ENCODE peak calls at places on chromosomes 4 and X, in seven cellular contexts. Z is body of pancreas, D is cardiac fibroblast, T is mucosa of descending colon, P is B cell, A is A549, H is astrocyte of the spinal cord. J is an unnamed sample.

GRCh38 chr4:24582235-24582863 is 2.0 kb downstream of the DHX15 start:
- DNase-seq in Z (no peak), D (no peak), H (no peak), A (no peak), P (no peak), T (no peak), J (no peak)

GRCh38 chrX:38282044-38282443 is 45.3 kb downstream of the RPGR start:
- DNase-seq in Z (no peak), D (peak), P (no peak), H (no peak), T (no peak), A (peak), J (no peak)

GRCh38 chr4:32135642-32136041 is 1415.5 kb downstream of the PCDH7 start:
- DNase-seq in P (no peak), T (no peak), D (peak), H (peak), Z (no peak), A (no peak), J (no peak)

GRCh38 chrX:784829-785228 is 154.2 kb downstream of the SHOX start:
- DNase-seq in P (no peak), A (no peak), Z (no peak), H (no peak), T (no peak), D (no peak), J (no peak)

GRCh38 chr4:173878701-173879100 is 348.7 kb upstream of the HAND2 start:
- DNase-seq in A (peak), H (no peak), T (peak), P (no peak), D (peak), Z (no peak), J (no peak)

GRCh38 chr4:120718979-120719566 is 203.5 kb downstream of the PRDM5 start:
- DNase-seq in D (peak), A (peak), P (no peak), Z (no peak), H (peak), T (peak), J (peak)

GRCh38 chrX:68929332-68930150 is 100.7 kb downstream of the EFNB1 start:
- DNase-seq in D (peak), T (no peak), Z (peak), P (no peak), A (peak), H (peak), J (peak)

GRCh38 chrX:14529288-14529989 is at the start of gene GLRA2:
- DNase-seq in H (peak), Z (no peak), D (peak), P (no peak), A (peak), T (peak), J (peak)

GRCh38 chr4:83606898-83607297 is 71.0 kb downstream of the GPAT3 start:
- DNase-seq in A (no peak), P (no peak), D (no peak), H (no peak), Z (no peak), T (no peak), J (no peak)

GRCh38 chrX:31297881-31298280 is 226.0 kb upstream of the FTHL17 start:
- DNase-seq in T (no peak), D (no peak), P (no peak), Z (no peak), H (no peak), A (no peak), J (no peak)

GRCh38 chrX:21728276-21728968 is 29.5 kb downstream of the SMPX start:
- DNase-seq in T (no peak), A (no peak), D (no peak), Z (no peak), P (no peak), H (no peak), J (no peak)

GRCh38 chr4:154928640-154929257 is 147.7 kb downstream of the RBM46 start:
- DNase-seq in P (no peak), H (peak), Z (no peak), D (peak), A (peak), T (peak), J (peak)
- TF ChIP-seq CTCF in P (no peak), H (peak), Z (no peak), D (peak), A (peak), T (no peak), J (peak)

GRCh38 chr4:183249854-183250253 is 70.2 kb downstream of the CLDN22 start:
- DNase-seq in P (no peak), D (peak), A (peak), T (peak), H (peak), Z (peak), J (peak)
- TF ChIP-seq CTCF in P (no peak), D (peak), A (peak), T (no peak), H (peak), Z (no peak), J (peak)

DNA sequence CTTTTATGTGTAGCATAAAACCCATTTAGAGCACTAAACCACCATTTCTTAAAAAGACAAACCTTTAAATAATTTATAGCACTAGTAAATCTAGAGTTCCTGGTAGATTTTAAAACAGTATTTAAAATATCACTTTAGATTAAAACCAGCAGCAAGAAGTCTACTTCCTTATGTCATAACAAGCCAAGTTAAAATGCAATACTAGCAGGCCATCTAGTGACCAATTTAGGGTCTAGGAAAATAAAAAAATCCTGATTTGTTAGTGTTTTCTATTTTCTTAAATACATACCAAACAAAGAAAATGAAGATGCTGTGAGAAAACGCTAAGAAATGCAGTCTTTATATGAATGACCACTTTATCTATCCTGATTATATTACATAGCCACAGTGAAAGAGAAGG is 53.9 kb downstream of the PAPSS1 start:
- DNase-seq in D (peak), H (peak), A (peak), T (no peak), Z (no peak), P (no peak), J (peak)
- TF ChIP-seq CTCF in D (peak), H (peak), A (peak), T (no peak), Z (peak), P (no peak), J (peak)

GRCh38 chr4:94527556-94528233 is 76.0 kb downstream of the PDLIM5 start:
- DNase-seq in Z (no peak), T (no peak), D (no peak), H (no peak), P (no peak), A (no peak), J (no peak)
- TF ChIP-seq CTCF in Z (no peak), T (no peak), D (no peak), H (no peak), P (no peak), A (no peak), J (no peak)

GRCh38 chr4:76307670-76308014 is 1.1 kb downstream of the STBD1 start:
- DNase-seq in D (peak), T (peak), A (no peak), P (no peak), Z (peak), H (no peak), J (no peak)

GRCh38 chr4:76308548-76308947 is 2.0 kb downstream of the STBD1 start:
- DNase-seq in P (no peak), D (peak), A (no peak), Z (peak), H (no peak), T (peak), J (no peak)

GRCh38 chr4:76305033-76305687 is 1.4 kb upstream of the STBD1 start:
- DNase-seq in D (no peak), P (no peak), H (no peak), T (no peak), A (no peak), Z (no peak), J (no peak)

GRCh38 chr4:76305971-76306881 is at the start of gene STBD1:
- DNase-seq in T (peak), D (peak), A (peak), P (peak), H (peak), Z (peak), J (peak)

DNA sequence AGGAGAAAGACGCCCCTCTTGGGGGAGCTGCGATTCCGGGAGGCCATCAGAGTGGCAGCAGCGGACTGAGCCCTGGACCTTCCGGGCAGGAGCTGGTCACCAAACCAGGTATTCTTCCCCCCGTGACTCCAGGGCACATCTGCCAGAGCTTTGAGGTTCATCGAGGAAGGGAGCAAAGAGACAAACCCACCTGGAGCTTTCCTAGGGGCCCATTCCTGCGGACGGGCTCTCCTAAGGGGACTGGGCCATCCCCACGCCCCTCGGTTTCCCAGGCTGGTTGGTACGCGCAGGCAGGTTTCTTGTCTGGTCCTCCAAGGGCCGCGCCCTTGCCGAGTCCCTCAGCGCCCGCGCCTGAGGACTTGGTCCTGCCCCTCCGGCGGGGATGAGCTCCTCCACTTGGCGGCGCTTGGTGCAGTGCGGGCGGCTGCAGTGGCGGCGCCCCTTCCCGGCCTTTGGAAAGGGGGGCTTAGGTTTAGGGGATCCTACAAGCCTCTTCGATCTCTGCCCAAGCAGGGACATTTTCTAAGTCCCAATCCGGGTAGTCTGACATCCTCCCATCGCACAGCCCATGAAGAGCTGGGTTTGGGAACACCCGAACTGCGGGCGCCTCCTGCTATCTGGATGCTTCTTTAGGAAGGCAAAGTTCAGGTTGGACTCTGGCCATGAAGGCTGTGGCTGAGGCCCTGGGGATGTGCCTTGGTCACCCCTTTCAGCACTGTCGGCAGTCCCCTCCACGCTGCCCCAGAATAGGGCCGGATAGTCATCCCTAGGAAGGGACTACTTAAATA is 543 bp downstream of the STBD1 start:
- DNase-seq in H (peak), P (peak), Z (peak), D (peak), T (peak), A (peak), J (peak)
- TF ChIP-seq CTCF in H (peak), P (no peak), Z (peak), D (peak), T (peak), A (peak), J (peak)

DNA sequence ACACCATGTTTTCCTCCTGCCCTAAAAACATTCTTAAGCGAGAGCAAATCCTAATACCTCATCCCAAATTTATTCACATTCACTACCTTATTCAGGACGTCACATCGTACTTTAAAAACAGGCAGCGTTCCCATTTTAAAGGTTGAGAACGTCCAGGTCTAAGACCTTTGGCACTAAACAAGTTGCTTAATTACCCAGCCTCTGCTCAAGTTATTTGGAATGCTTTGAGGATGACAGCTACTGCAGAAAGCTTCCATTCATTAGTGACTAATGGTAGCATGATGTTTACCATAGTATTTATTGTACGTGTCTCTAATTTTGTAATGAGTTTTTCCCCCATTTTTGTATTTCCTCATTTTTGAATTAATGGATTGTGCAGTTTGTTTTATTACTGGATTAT is 1.5 kb downstream of the USP38 start:
- DNase-seq in D (peak), Z (no peak), T (no peak), H (no peak), A (no peak), P (no peak), J (peak)
- TF ChIP-seq CTCF in D (no peak), Z (no peak), T (no peak), H (no peak), A (no peak), P (no peak), J (no peak)

J was measured in HFFc6.